ENCODE peak calls at places on chromosomes 12 and 14, in nine cellular contexts. V, A, N, U, Z, L, X, Q and Y are unnamed samples.

GRCh38 chr12:6322352-6322751 is 11.9 kb downstream of the PLEKHG6 start:
- DNase-seq in V (no peak), A (no peak), N (no peak), U (no peak), Z (no peak), L (no peak), X (no peak), Q (no peak), Y (no peak)

GRCh38 chr12:11954181-11954580 is 116.6 kb upstream of the BCL2L14 start:
- DNase-seq in V (no peak), A (no peak), N (no peak), U (no peak), Z (no peak), L (no peak), X (no peak), Q (no peak), Y (no peak)

GRCh38 chr12:129964826-129965457 is 61.1 kb upstream of the TMEM132D start:
- DNase-seq in V (no peak), A (peak), N (peak), U (no peak), Z (no peak), L (no peak), X (no peak), Q (no peak), Y (no peak)

GRCh38 chr14:71626281-71626835 is 305.9 kb upstream of the RGS6 start:
- DNase-seq in V (no peak), A (no peak), N (no peak), U (no peak), Z (peak), L (no peak), X (no peak), Q (no peak), Y (no peak)

GRCh38 chr12:2722806-2723205 is 72.0 kb upstream of the FKBP4 start:
- DNase-seq in V (no peak), A (peak), N (peak), U (no peak), Z (peak), L (no peak), X (no peak), Q (no peak), Y (no peak)

GRCh38 chr12:24767016-24767415 is 181.9 kb downstream of the BCAT1 start:
- DNase-seq in V (no peak), A (peak), N (no peak), U (no peak), Z (no peak), L (no peak), X (no peak), Q (no peak), Y (no peak)

GRCh38 chr12:52789637-52790426 is 6.1 kb downstream of the KRT3 start:
- DNase-seq in V (peak), A (no peak), N (peak), U (no peak), Z (no peak), L (no peak), X (no peak), Q (no peak), Y (no peak)

GRCh38 chr12:123102781-123103503 is 47.9 kb downstream of the PITPNM2 start:
- DNase-seq in V (no peak), A (peak), N (no peak), U (no peak), Z (no peak), L (no peak), X (no peak), Q (no peak), Y (no peak)

GRCh38 chr12:13211191-13211858 is 14.8 kb downstream of the EMP1 start:
- DNase-seq in V (no peak), A (peak), N (no peak), U (no peak), Z (peak), L (no peak), X (no peak), Q (no peak), Y (no peak)

GRCh38 chr14:66005899-66006434 is 480.2 kb upstream of the CCDC196 start:
- DNase-seq in V (no peak), A (no peak), N (no peak), U (no peak), Z (no peak), L (no peak), X (no peak), Q (no peak), Y (no peak)

GRCh38 chr12:98752726-98753125 is 107.6 kb downstream of the APAF1 start:
- DNase-seq in V (no peak), A (peak), N (no peak), U (no peak), Z (peak), L (no peak), X (no peak), Q (no peak), Y (no peak)

GRCh38 chr12:122406701-122407154 is 15.7 kb downstream of the CLIP1 start:
- DNase-seq in V (no peak), A (no peak), N (no peak), U (no peak), Z (peak), L (no peak), X (no peak), Q (no peak), Y (no peak)

GRCh38 chr14:104680056-104680805 is 9.2 kb upstream of the INF2 start:
- DNase-seq in V (peak), A (peak), N (peak), U (peak), Z (peak), L (no peak), X (no peak), Q (peak), Y (no peak)

GRCh38 chr12:122123051-122123760 is 44.6 kb downstream of the MLXIP start:
- DNase-seq in V (peak), A (peak), N (peak), U (peak), Z (peak), L (no peak), X (peak), Q (peak), Y (peak)

GRCh38 chr14:99716091-99716849 is 32.2 kb downstream of the CYP46A1 start:
- DNase-seq in V (no peak), A (no peak), N (no peak), U (no peak), Z (no peak), L (no peak), X (peak), Q (no peak), Y (no peak)

GRCh38 chr14:104171029-104171697 is 32.8 kb downstream of the KIF26A start:
- DNase-seq in V (no peak), A (no peak), N (peak), U (no peak), Z (no peak), L (no peak), X (no peak), Q (peak), Y (no peak)

GRCh38 chr12:11906284-11906935 is 164.3 kb upstream of the BCL2L14 start:
- DNase-seq in V (no peak), A (no peak), N (no peak), U (no peak), Z (peak), L (no peak), X (no peak), Q (no peak), Y (no peak)

GRCh38 chr12:8697120-8697475 is 693 bp upstream of the RIMKLB start:
- DNase-seq in V (no peak), A (peak), N (no peak), U (no peak), Z (peak), L (no peak), X (no peak), Q (peak), Y (no peak)

GRCh38 chr12:2332947-2333346 is 280.2 kb downstream of the CACNA1C start:
- DNase-seq in V (no peak), A (no peak), N (no peak), U (no peak), Z (peak), L (no peak), X (no peak), Q (no peak), Y (no peak)

GRCh38 chr12:48044396-48044795 is 40.1 kb upstream of the COL2A1 start:
- DNase-seq in V (no peak), A (no peak), N (no peak), U (no peak), Z (no peak), L (no peak), X (no peak), Q (no peak), Y (no peak)

GRCh38 chr14:100902792-100903191 is 730 bp downstream of the RTL1 start:
- DNase-seq in V (no peak), A (no peak), N (no peak), U (no peak), Z (no peak), L (no peak), X (no peak), Q (no peak), Y (peak)

GRCh38 chr12:71371132-71371531 is 68.5 kb upstream of the LGR5 start:
- DNase-seq in V (no peak), A (no peak), N (no peak), U (no peak), Z (peak), L (no peak), X (no peak), Q (no peak), Y (no peak)

GRCh38 chr14:36226164-36226563 is 49.6 kb upstream of the PTCSC3 start:
- DNase-seq in V (no peak), A (peak), N (no peak), U (no peak), Z (no peak), L (no peak), X (no peak), Q (no peak), Y (no peak)

GRCh38 chr12:48869191-48869590 is 3.5 kb upstream of the RND1 start:
- DNase-seq in V (no peak), A (no peak), N (no peak), U (no peak), Z (no peak), L (no peak), X (no peak), Q (no peak), Y (no peak)

DNA sequence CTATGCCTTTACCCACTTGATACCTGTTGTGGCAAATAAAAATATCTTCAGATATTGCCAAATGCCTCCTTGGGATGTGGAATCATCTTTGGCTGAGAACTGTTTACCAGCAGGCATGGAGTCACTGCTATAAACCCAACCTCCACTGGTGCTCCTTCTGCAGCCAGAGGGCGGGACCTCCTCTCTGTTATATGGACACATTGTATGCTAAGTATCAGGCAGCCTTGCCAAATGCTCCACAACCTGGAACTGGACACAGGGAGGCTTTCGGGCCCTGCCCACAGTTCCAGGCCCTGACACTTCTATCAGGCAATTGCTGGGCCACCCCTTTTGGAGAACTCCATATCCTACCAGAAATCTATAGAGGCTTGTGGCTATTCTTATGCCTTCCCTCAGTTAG is 201.0 kb downstream of the TMX1 start:
- DNase-seq in V (no peak), A (peak), N (no peak), U (no peak), Z (peak), L (no peak), X (no peak), Q (no peak), Y (no peak)
- TF ChIP-seq CTCF in V (no peak), A (no peak), N (no peak), U (no peak), Z (no peak), L (no peak), X (no peak), Q (no peak), Y (no peak)

GRCh38 chr14:95910628-95911027 is 34.0 kb downstream of the TUNAR start:
- DNase-seq in V (no peak), A (no peak), N (no peak), U (no peak), Z (no peak), L (no peak), X (no peak), Q (no peak), Y (no peak)

GRCh38 chr14:95918466-95918865 is 41.8 kb downstream of the TUNAR start:
- DNase-seq in V (no peak), A (no peak), N (no peak), U (no peak), Z (no peak), L (no peak), X (no peak), Q (no peak), Y (no peak)

DNA sequence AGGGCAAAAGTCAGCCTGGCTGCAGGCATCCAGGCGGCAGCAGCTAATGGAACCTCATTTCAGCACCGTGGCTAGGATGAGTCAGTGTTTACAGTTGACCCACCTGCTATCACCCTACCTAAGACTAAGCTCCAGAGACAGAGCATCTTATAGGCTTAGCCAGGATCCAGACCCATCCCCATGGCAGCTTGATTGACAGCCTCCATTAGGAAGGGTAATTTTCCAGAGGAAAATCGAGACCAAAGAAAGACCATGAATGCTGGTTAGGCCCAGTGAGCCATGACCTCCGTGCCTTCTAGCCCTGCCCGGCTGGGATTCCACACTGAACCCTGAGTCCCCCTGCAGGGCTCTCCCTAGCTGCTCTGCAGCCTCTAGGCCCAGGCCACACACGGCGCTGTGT is 38.7 kb downstream of the TUNAR start:
- DNase-seq in V (no peak), A (no peak), N (no peak), U (no peak), Z (no peak), L (no peak), X (no peak), Q (no peak), Y (no peak)
- TF ChIP-seq CTCF in V (no peak), A (no peak), N (no peak), U (no peak), Z (no peak), L (no peak), X (no peak), Q (no peak), Y (no peak)

DNA sequence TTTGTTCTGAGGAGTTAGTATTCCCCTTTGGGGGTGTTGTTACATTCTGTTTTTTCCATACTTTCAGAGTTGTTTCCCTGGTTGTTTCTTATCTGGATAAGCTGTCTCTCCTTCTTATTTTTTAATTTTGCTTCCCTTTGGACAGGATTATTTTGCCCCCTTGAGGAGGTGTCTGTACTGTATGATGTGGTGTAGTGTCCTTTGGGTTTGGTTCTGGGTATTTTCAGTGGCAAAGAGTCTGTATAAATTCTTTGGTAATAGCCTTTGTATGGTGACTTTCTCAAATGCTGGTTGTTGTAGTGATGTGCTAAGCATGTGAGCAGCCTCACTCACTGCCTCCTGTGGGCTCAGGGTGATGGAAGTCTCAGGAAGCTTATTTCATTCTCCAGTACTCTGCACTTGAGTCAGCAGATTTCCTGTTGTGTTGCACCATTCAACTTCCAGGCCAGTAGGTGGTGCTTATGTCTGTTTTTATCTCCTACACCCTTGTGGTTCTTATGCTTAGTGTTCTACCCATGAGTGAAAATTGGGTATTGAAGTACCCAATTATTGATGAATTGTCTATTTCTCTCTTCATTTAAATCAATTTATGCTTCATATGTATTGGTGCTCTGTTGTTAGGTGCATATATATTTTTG is 103.3 kb upstream of the PMCH start:
- DNase-seq in V (no peak), A (peak), N (peak), U (no peak), Z (peak), L (no peak), X (no peak), Q (no peak), Y (peak)
- TF ChIP-seq CTCF in V (no peak), A (peak), N (peak), U (no peak), Z (peak), L (peak), X (no peak), Q (no peak), Y (peak)

DNA sequence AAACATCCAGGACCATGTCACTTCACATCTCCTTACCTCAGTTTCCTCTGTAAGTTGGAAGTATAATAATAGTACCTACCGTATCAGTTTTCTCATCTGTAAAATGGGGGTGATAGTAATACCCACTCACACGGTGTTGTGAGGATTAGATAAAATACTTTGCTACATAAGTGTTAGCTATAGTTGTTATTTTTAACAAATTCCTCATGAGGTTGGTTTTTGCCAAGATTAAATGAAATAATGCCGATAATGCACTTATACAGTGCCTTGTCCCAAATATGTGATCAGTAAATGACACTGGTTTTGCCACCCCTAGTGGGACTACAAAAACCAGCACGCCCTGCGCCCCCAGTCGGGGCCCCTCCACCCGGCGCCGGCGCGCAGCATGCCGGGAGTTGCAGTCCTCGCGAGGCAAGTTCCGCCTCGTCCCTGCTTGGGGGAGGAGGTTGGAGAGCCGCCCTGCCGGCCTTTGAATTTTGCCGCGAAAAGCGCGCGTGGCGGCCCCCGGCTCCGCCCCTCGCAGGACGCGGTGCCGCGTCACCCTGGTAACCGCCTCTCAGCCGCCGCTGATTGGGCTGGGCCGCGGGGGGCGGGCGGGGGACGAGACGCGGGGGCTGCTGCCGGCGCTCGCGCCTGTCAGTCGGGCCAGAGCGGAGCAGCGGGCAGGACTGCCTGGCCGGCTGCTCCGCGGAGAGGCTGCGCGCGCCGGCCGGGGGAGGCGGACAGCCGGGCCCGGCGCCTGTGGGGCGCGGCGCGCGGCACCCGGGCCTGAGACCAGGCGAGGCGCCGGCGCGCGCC is at the start of gene FAM222A:
- DNase-seq in V (peak), A (peak), N (peak), U (peak), Z (peak), L (peak), X (peak), Q (peak), Y (peak)
- TF ChIP-seq CTCF in V (no peak), A (no peak), N (peak), U (peak), Z (peak), L (peak), X (no peak), Q (no peak), Y (no peak)